ENCODE peak calls at places on chromosomes 7 and 10, in ten cellular contexts. Z, I, J, T, K, F, Y, P, G and Q are unnamed samples.

GRCh38 chr10:6803429-6803783 is 223.3 kb upstream of the PRKCQ start:
- DNase-seq in Z (no peak), I (no peak), J (no peak), T (no peak), K (no peak), F (no peak), Y (no peak), P (no peak), G (no peak), Q (no peak)

GRCh38 chr7:1936531-1937251 is 266.6 kb downstream of the ELFN1 start:
- DNase-seq in Z (no peak), I (no peak), J (no peak), T (peak; percentile 41), K (no peak), F (no peak), Y (no peak), P (no peak), G (no peak), Q (no peak)

GRCh38 chr10:70967591-70968588 is 79.5 kb upstream of the PCBD1 start:
- DNase-seq in Z (peak; percentile 34), I (no peak), J (no peak), T (no peak), K (no peak), F (no peak), Y (peak; percentile 26), P (no peak), G (no peak), Q (no peak)

GRCh38 chr7:23107781-23108180 is 2.2 kb downstream of the KLHL7 start:
- DNase-seq in Z (no peak), I (no peak), J (no peak), T (no peak), K (no peak), F (no peak), Y (no peak), P (no peak), G (no peak), Q (no peak)

GRCh38 chr10:130169136-130169888 is 33.1 kb downstream of the GLRX3 start:
- DNase-seq in Z (peak; percentile 82), I (no peak), J (no peak), T (no peak), K (no peak), F (no peak), Y (peak; percentile 47), P (no peak), G (no peak), Q (no peak)

GRCh38 chr7:73452999-73453635 is 19.5 kb downstream of the FZD9 start:
- DNase-seq in Z (peak; percentile 36), I (no peak), J (no peak), T (no peak), K (no peak), F (no peak), Y (no peak), P (no peak), G (no peak), Q (no peak)

GRCh38 chr10:44395396-44395795 is 10.5 kb upstream of the CXCL12 start:
- DNase-seq in Z (no peak), I (no peak), J (no peak), T (no peak), K (no peak), F (no peak), Y (no peak), P (no peak), G (no peak), Q (no peak)

GRCh38 chr10:66535418-66535817 is 390.4 kb upstream of the LRRTM3 start:
- DNase-seq in Z (no peak), I (no peak), J (no peak), T (no peak), K (no peak), F (no peak), Y (no peak), P (no peak), G (no peak), Q (no peak)

GRCh38 chr7:69695998-69696657 is 97.9 kb downstream of the AUTS2 start:
- DNase-seq in Z (no peak), I (no peak), J (peak; percentile 56), T (no peak), K (peak; percentile 41), F (no peak), Y (no peak), P (no peak), G (no peak), Q (no peak)

GRCh38 chr10:17412323-17412722 is 42.1 kb downstream of the ST8SIA6 start:
- DNase-seq in Z (no peak), I (no peak), J (no peak), T (no peak), K (no peak), F (no peak), Y (no peak), P (no peak), G (no peak), Q (no peak)

GRCh38 chr10:17088118-17088806 is 41.3 kb downstream of the CUBN start:
- DNase-seq in Z (peak; percentile 92), I (no peak), J (no peak), T (no peak), K (no peak), F (no peak), Y (no peak), P (no peak), G (no peak), Q (no peak)

GRCh38 chr10:93124580-93125318 is 51.1 kb downstream of the CYP26A1 start:
- DNase-seq in Z (no peak), I (no peak), J (no peak), T (no peak), K (no peak), F (no peak), Y (peak; percentile 14), P (no peak), G (no peak), Q (no peak)

GRCh38 chr7:98733036-98733435 is 116.0 kb downstream of the NPTX2 start:
- DNase-seq in Z (peak; percentile 41), I (no peak), J (no peak), T (no peak), K (peak; percentile 6), F (no peak), Y (peak; percentile 73), P (no peak), G (no peak), Q (no peak)

GRCh38 chr10:73641272-73642060 is at the start of gene MYOZ1:
- DNase-seq in Z (peak; percentile 40), I (no peak), J (no peak), T (no peak), K (no peak), F (no peak), Y (no peak), P (no peak), G (no peak), Q (no peak)

GRCh38 chr10:67612577-67613537 is 83.1 kb downstream of the CTNNA3 start:
- DNase-seq in Z (peak; percentile 96), I (no peak), J (no peak), T (no peak), K (no peak), F (no peak), Y (peak; percentile 82), P (peak; percentile 33), G (no peak), Q (peak; percentile 14)

GRCh38 chr10:75233444-75234016 is 2.2 kb downstream of the COMTD1 start:
- DNase-seq in Z (no peak), I (no peak), J (no peak), T (no peak), K (no peak), F (no peak), Y (no peak), P (no peak), G (no peak), Q (no peak)

GRCh38 chr7:107659666-107660065 is 962 bp upstream of the SLC26A4 start:
- DNase-seq in Z (peak; percentile 95), I (no peak), J (no peak), T (no peak), K (no peak), F (no peak), Y (peak; percentile 25), P (no peak), G (no peak), Q (no peak)

GRCh38 chr7:96061844-96062243 is 260.1 kb downstream of the SLC25A13 start:
- DNase-seq in Z (no peak), I (no peak), J (no peak), T (no peak), K (no peak), F (no peak), Y (no peak), P (no peak), G (peak; percentile 24), Q (no peak)

GRCh38 chr10:4307784-4308364 is 518.1 kb upstream of the AKR1E2 start:
- DNase-seq in Z (no peak), I (no peak), J (no peak), T (no peak), K (no peak), F (no peak), Y (no peak), P (no peak), G (peak; percentile 45), Q (no peak)

GRCh38 chr10:125407000-125407502 is 246.7 kb upstream of the CTBP2 start:
- DNase-seq in Z (peak; percentile 5), I (no peak), J (no peak), T (no peak), K (no peak), F (no peak), Y (peak; percentile 15), P (no peak), G (peak; percentile 66), Q (no peak)

GRCh38 chr7:130959743-130960207 is 225.8 kb upstream of the KLF14 start:
- DNase-seq in Z (peak; percentile 82), I (no peak), J (no peak), T (no peak), K (no peak), F (no peak), Y (peak; percentile 71), P (no peak), G (no peak), Q (no peak)

GRCh38 chr7:138889566-138889965 is 91.6 kb upstream of the ATP6V0A4 start:
- DNase-seq in Z (peak; percentile 47), I (no peak), J (no peak), T (no peak), K (no peak), F (no peak), Y (peak; percentile 22), P (no peak), G (no peak), Q (no peak)

GRCh38 chr7:33712020-33712414 is 193.3 kb upstream of the BMPER start:
- DNase-seq in Z (no peak), I (no peak), J (no peak), T (no peak), K (no peak), F (no peak), Y (no peak), P (no peak), G (no peak), Q (no peak)

GRCh38 chr7:98727146-98727709 is 110.1 kb downstream of the NPTX2 start:
- DNase-seq in Z (no peak), I (no peak), J (no peak), T (no peak), K (no peak), F (no peak), Y (no peak), P (no peak), G (no peak), Q (no peak)

GRCh38 chr7:28405662-28406061 is 6.7 kb upstream of the CREB5 start:
- DNase-seq in Z (peak; percentile 90), I (no peak), J (no peak), T (no peak), K (no peak), F (peak; percentile 62), Y (peak; percentile 88), P (no peak), G (no peak), Q (no peak)

GRCh38 chr10:77608281-77608680 is 29.3 kb downstream of the KCNMA1 start:
- DNase-seq in Z (peak; percentile 31), I (no peak), J (no peak), T (no peak), K (no peak), F (no peak), Y (no peak), P (no peak), G (no peak), Q (no peak)

GRCh38 chr10:60958892-60959601 is 15.1 kb upstream of the RHOBTB1 start:
- DNase-seq in Z (peak; percentile 69), I (no peak), J (no peak), T (no peak), K (no peak), F (no peak), Y (peak; percentile 42), P (no peak), G (no peak), Q (no peak)

GRCh38 chr10:51895209-51895608 is 195.8 kb upstream of the CSTF2T start:
- DNase-seq in Z (peak; percentile 44), I (no peak), J (no peak), T (no peak), K (no peak), F (peak; percentile 41), Y (no peak), P (no peak), G (no peak), Q (no peak)